ENCODE peak calls at places on chromosomes 7 and 10, in four cellular contexts. F is stimulated activated CD8-positive, alpha-beta memory T cell treated with anti-CD3 and anti-CD28 coated beads, Interleukin-2, amount 100 ng/mL, for 48 hours; N is central memory CD4-positive, alpha-beta T cell; Z is ACHN. L is an unnamed sample.

GRCh38 chr7:28329616-28330373 is 82.5 kb upstream of the CREB5 start:
- DNase-seq in F (no peak), Z (no peak), N (peak), L (no peak)

GRCh38 chr10:32950457-32951109 is 7.4 kb downstream of the ITGB1 start:
- DNase-seq in F (no peak), Z (no peak), N (no peak), L (no peak)

GRCh38 chr10:1324914-1325313 is 268.7 kb downstream of the WDR37 start:
- DNase-seq in F (no peak), N (no peak), Z (no peak), L (no peak)

GRCh38 chr7:128872394-128872824 is 9.8 kb downstream of the ATP6V1F start:
- DNase-seq in N (no peak), F (no peak), Z (no peak), L (no peak)

GRCh38 chr7:132394283-132395003 is 181.8 kb downstream of the PLXNA4 start:
- DNase-seq in Z (peak), N (peak), F (no peak), L (peak)

GRCh38 chr10:129192344-129193128 is 274.5 kb upstream of the MGMT start:
- DNase-seq in Z (no peak), N (no peak), F (no peak), L (no peak)

GRCh38 chr7:50709151-50709550 is 73.5 kb downstream of the GRB10 start:
- DNase-seq in Z (no peak), N (no peak), F (no peak), L (no peak)

GRCh38 chr7:84190016-84190705 is 4.4 kb downstream of the SEMA3A start:
- DNase-seq in Z (peak), N (no peak), F (no peak), L (no peak)

GRCh38 chr7:123865517-123866117 is 20.6 kb downstream of the HYAL4 start:
- DNase-seq in N (peak), F (peak), Z (peak), L (no peak)

GRCh38 chr10:28677889-28678686 is 767 bp downstream of the BAMBI start:
- DNase-seq in F (no peak), N (peak), Z (no peak), L (peak)

GRCh38 chr10:119135517-119135890 is 30.0 kb downstream of the SFXN4 start:
- DNase-seq in F (no peak), Z (no peak), N (no peak), L (no peak)

GRCh38 chr7:26853788-26854393 is 10.5 kb downstream of the SKAP2 start:
- DNase-seq in F (no peak), N (peak), Z (peak), L (no peak)

GRCh38 chr10:92787557-92788152 is 60.7 kb upstream of the EXOC6 start:
- DNase-seq in Z (no peak), N (no peak), F (no peak), L (no peak)

GRCh38 chr7:151013728-151014497 is 10.4 kb downstream of the ATG9B start:
- DNase-seq in F (peak), Z (no peak), N (peak), L (peak)

L was measured in stimulated activated effector memory CD8-positive, alpha-beta T cell treated with anti-CD3 and anti-CD28 coated beads, Interleukin-12 subunit alpha, Interleukin-12 subunit beta, amount 100 ng/mL, for 72 hours.